ENCODE peak calls at places on chromosomes 1 and 21, in ten cellular contexts. L is ACHN; B is body of pancreas; Y is Peyer's patch; Z is stimulated activated CD8-positive, alpha-beta memory T cell treated with anti-CD3 and anti-CD28 coated beads, Interleukin-4, amount 100 ng/mL, for 24 hours; E is hepatic stellate cell; P is renal cortical epithelial cell; M is NCI-H1436; K is HEK293T; O is GM12891. T is an unnamed sample.

GRCh38 chr1:109485001-109485400 is 1.3 kb downstream of the ATXN7L2 start:
- DNase-seq in L (no peak), B (no peak), Y (no peak), Z (no peak), E (no peak), P (no peak), M (peak), K (no peak), O (no peak), T (no peak)

GRCh38 chr1:178169649-178170048 is 75.7 kb downstream of the RASAL2 start:
- DNase-seq in L (no peak), B (no peak), Y (no peak), Z (no peak), E (no peak), P (no peak), M (no peak), K (no peak), O (no peak), T (no peak)

GRCh38 chr1:246971322-246971721 is 36.5 kb downstream of the ZNF695 start:
- DNase-seq in L (peak), B (peak), Y (no peak), Z (peak), E (peak), P (peak), M (no peak), K (no peak), O (no peak), T (peak)

GRCh38 chr1:231423648-231424047 is 1.6 kb upstream of the EGLN1 start:
- DNase-seq in L (no peak), B (no peak), Y (no peak), Z (no peak), E (no peak), P (peak), M (peak), K (no peak), O (no peak), T (no peak)

GRCh38 chr1:156608981-156609380 is 7.7 kb upstream of the GPATCH4 start:
- DNase-seq in L (peak), B (peak), Y (peak), Z (peak), E (no peak), P (no peak), M (peak), K (peak), O (no peak), T (peak)

GRCh38 chr1:8712413-8713229 is 104.8 kb downstream of the RERE start:
- DNase-seq in L (peak), B (no peak), Y (no peak), Z (no peak), E (peak), P (peak), M (peak), K (peak), O (no peak), T (no peak)

GRCh38 chr1:178232108-178232507 is 138.2 kb downstream of the RASAL2 start:
- DNase-seq in L (no peak), B (no peak), Y (no peak), Z (no peak), E (no peak), P (no peak), M (no peak), K (no peak), O (no peak), T (no peak)

GRCh38 chr1:30379684-30380624 is 343.4 kb downstream of the MATN1 start:
- DNase-seq in L (peak), B (peak), Y (peak), Z (no peak), E (peak), P (peak), M (peak), K (peak), O (peak), T (peak)

GRCh38 chr1:30250338-30251022 is 472.9 kb downstream of the MATN1 start:
- DNase-seq in L (no peak), B (no peak), Y (no peak), Z (no peak), E (no peak), P (no peak), M (no peak), K (no peak), O (no peak), T (no peak)

GRCh38 chr1:182453619-182454018 is 3.7 kb downstream of the RGSL1 start:
- DNase-seq in L (no peak), B (no peak), Y (no peak), Z (no peak), E (no peak), P (no peak), M (no peak), K (no peak), O (no peak), T (no peak)

GRCh38 chr1:198179556-198179981 is 22.8 kb downstream of the NEK7 start:
- DNase-seq in L (no peak), B (no peak), Y (no peak), Z (no peak), E (no peak), P (peak), M (no peak), K (no peak), O (no peak), T (no peak)

GRCh38 chr1:6795661-6796060 is 10.4 kb downstream of the CAMTA1 start:
- DNase-seq in L (no peak), B (no peak), Y (no peak), Z (no peak), E (peak), P (peak), M (no peak), K (no peak), O (no peak), T (no peak)

GRCh38 chr1:87949711-87950110 is 621.0 kb downstream of the LMO4 start:
- DNase-seq in L (no peak), B (no peak), Y (no peak), Z (no peak), E (no peak), P (no peak), M (no peak), K (no peak), O (no peak), T (no peak)

GRCh38 chr1:218383051-218383450 is 37.9 kb downstream of the TGFB2 start:
- DNase-seq in L (no peak), B (no peak), Y (no peak), Z (no peak), E (no peak), P (no peak), M (peak), K (no peak), O (no peak), T (no peak)

GRCh38 chr21:43016728-43017127 is 42.4 kb downstream of the PKNOX1 start:
- DNase-seq in L (no peak), B (no peak), Y (no peak), Z (no peak), E (no peak), P (no peak), M (no peak), K (no peak), O (no peak), T (no peak)

GRCh38 chr1:162400790-162401189 is 11.1 kb downstream of the SH2D1B start:
- DNase-seq in L (no peak), B (no peak), Y (no peak), Z (no peak), E (no peak), P (no peak), M (no peak), K (no peak), O (no peak), T (no peak)

GRCh38 chr1:2574350-2574749 is 12.2 kb upstream of the PRXL2B start:
- DNase-seq in L (no peak), B (no peak), Y (no peak), Z (no peak), E (no peak), P (no peak), M (no peak), K (no peak), O (no peak), T (no peak)

GRCh38 chr1:226369110-226369509 is 38.8 kb downstream of the PARP1 start:
- DNase-seq in L (no peak), B (no peak), Y (peak), Z (no peak), E (no peak), P (no peak), M (no peak), K (no peak), O (no peak), T (no peak)

GRCh38 chr21:46639489-46640386 is 4.3 kb downstream of the PRMT2 start:
- DNase-seq in L (peak), B (no peak), Y (no peak), Z (no peak), E (peak), P (peak), M (peak), K (no peak), O (no peak), T (no peak)

GRCh38 chr1:30678209-30678608 is 45.2 kb downstream of the MATN1 start:
- DNase-seq in L (no peak), B (no peak), Y (no peak), Z (no peak), E (no peak), P (no peak), M (no peak), K (no peak), O (no peak), T (no peak)

GRCh38 chr21:45412909-45413581 is 8.1 kb downstream of the COL18A1 start:
- DNase-seq in L (no peak), B (no peak), Y (no peak), Z (no peak), E (no peak), P (no peak), M (no peak), K (no peak), O (no peak), T (peak)

GRCh38 chr1:24294228-24294672 is 24.9 kb upstream of the GRHL3 start:
- DNase-seq in L (no peak), B (no peak), Y (no peak), Z (no peak), E (peak), P (peak), M (no peak), K (no peak), O (no peak), T (no peak)

T was measured in WTC11.